ENCODE peak calls at places on chromosomes 3 and 15, in seven cellular contexts. J is stimulated activated CD4-positive, alpha-beta T cell treated with anti-CD3 and anti-CD28 coated beads, Interleukin-12 subunit alpha, Interleukin-12 subunit beta, amount 100 ng/mL, for 48 hours; W is hippocampal formation; C is AML-193; L is stimulated activated CD8-positive, alpha-beta memory T cell treated with anti-CD3 and anti-CD28 coated beads, Interleukin-2, amount 100 ng/mL, for 48 hours; N is T-helper 9 cell; Z is naive thymus-derived CD4-positive, alpha-beta T cell. S is an unnamed sample.

GRCh38 chr3:149507491-149508324 is 33.2 kb downstream of the TM4SF4 start:
- DNase-seq in J (no peak), W (no peak), C (peak), L (no peak), N (no peak), Z (no peak), S (no peak)

GRCh38 chr15:68820205-68820588 is 498 bp downstream of the ANP32A start:
- DNase-seq in J (peak), W (no peak), C (no peak), L (peak), N (peak), Z (no peak), S (peak)

GRCh38 chr3:143070977-143071551 is 48.5 kb upstream of the CHST2 start:
- DNase-seq in J (no peak), W (no peak), C (no peak), L (no peak), N (no peak), Z (no peak), S (no peak)

GRCh38 chr3:56323986-56324420 is 144.3 kb downstream of the ERC2 start:
- DNase-seq in J (no peak), W (no peak), C (no peak), L (no peak), N (no peak), Z (no peak), S (no peak)

GRCh38 chr15:70856884-70857546 is 3.1 kb upstream of the LARP6 start:
- DNase-seq in J (no peak), W (peak), C (no peak), L (no peak), N (no peak), Z (no peak), S (no peak)

GRCh38 chr15:92869263-92869940 is 30.7 kb upstream of the CHD2 start:
- DNase-seq in J (no peak), W (no peak), C (no peak), L (no peak), N (no peak), Z (no peak), S (no peak)

GRCh38 chr3:196867155-196867506 is 589 bp upstream of the SENP5 start:
- DNase-seq in J (no peak), W (no peak), C (no peak), L (no peak), N (no peak), Z (no peak), S (no peak)

GRCh38 chr15:58501006-58501405 is 69.2 kb downstream of the LIPC start:
- DNase-seq in J (no peak), W (no peak), C (no peak), L (no peak), N (no peak), Z (no peak), S (no peak)

GRCh38 chr3:168121175-168121853 is 25.6 kb upstream of the GOLIM4 start:
- DNase-seq in J (no peak), W (no peak), C (peak), L (no peak), N (no peak), Z (no peak), S (no peak)

GRCh38 chr3:133301194-133301593 is 98.7 kb upstream of the BFSP2 start:
- DNase-seq in J (no peak), W (no peak), C (no peak), L (no peak), N (no peak), Z (no peak), S (no peak)

GRCh38 chr15:36363335-36363734 is 216.1 kb upstream of the CDIN1 start:
- DNase-seq in J (no peak), W (no peak), C (no peak), L (no peak), N (no peak), Z (no peak), S (no peak)

GRCh38 chr15:65580287-65580686 is 30.6 kb downstream of the INTS14 start:
- DNase-seq in J (no peak), W (no peak), C (no peak), L (no peak), N (no peak), Z (no peak), S (no peak)

S was measured in effector memory CD8-positive, alpha-beta T cell.